ENCODE peak calls at places on chromosomes 6 and 20, in five cellular contexts. One of them, this sample, is unnamed.

GRCh38 chr6:128238248-128238647 is 282.2 kb downstream of the PTPRK start:
- DNase-seq in CD8-positive, alpha-beta T cell: no peak
- DNase-seq in thyroid gland: no peak
- DNase-seq in fibroblast of lung: no peak
- DNase-seq in epithelial cell of esophagus: no peak
- DNase-seq in this sample: no peak

GRCh38 chr6:111480988-111481830 is 1.8 kb downstream of the REV3L start:
- DNase-seq in thyroid gland: no peak
- DNase-seq in fibroblast of lung: peak
- DNase-seq in epithelial cell of esophagus: no peak
- DNase-seq in CD8-positive, alpha-beta T cell: no peak
- DNase-seq in this sample: peak

GRCh38 chr20:3805594-3806264 is 9.6 kb downstream of the CDC25B start:
- DNase-seq in fibroblast of lung: peak
- DNase-seq in thyroid gland: peak
- DNase-seq in CD8-positive, alpha-beta T cell: no peak
- DNase-seq in epithelial cell of esophagus: peak
- DNase-seq in this sample: peak

GRCh38 chr6:155495011-155495768 is 39.6 kb upstream of the NOX3 start:
- DNase-seq in epithelial cell of esophagus: peak
- DNase-seq in fibroblast of lung: peak
- DNase-seq in CD8-positive, alpha-beta T cell: no peak
- DNase-seq in thyroid gland: peak
- DNase-seq in this sample: peak

GRCh38 chr6:5759571-5759970 is 247.2 kb downstream of the NRN1 start:
- DNase-seq in CD8-positive, alpha-beta T cell: peak
- DNase-seq in thyroid gland: no peak
- DNase-seq in epithelial cell of esophagus: no peak
- DNase-seq in fibroblast of lung: no peak
- DNase-seq in this sample: no peak

GRCh38 chr6:15543262-15543917 is 119.4 kb downstream of the DTNBP1 start:
- DNase-seq in CD8-positive, alpha-beta T cell: no peak
- DNase-seq in epithelial cell of esophagus: no peak
- DNase-seq in thyroid gland: no peak
- DNase-seq in fibroblast of lung: no peak
- DNase-seq in this sample: no peak

GRCh38 chr6:6788394-6789020 is 200.0 kb downstream of the LY86 start:
- DNase-seq in CD8-positive, alpha-beta T cell: no peak
- DNase-seq in thyroid gland: no peak
- DNase-seq in fibroblast of lung: no peak
- DNase-seq in epithelial cell of esophagus: peak
- DNase-seq in this sample: peak

GRCh38 chr20:1328680-1329330 is at the start of gene SDCBP2:
- DNase-seq in fibroblast of lung: no peak
- DNase-seq in CD8-positive, alpha-beta T cell: peak
- DNase-seq in thyroid gland: peak
- DNase-seq in epithelial cell of esophagus: peak
- DNase-seq in this sample: no peak

GRCh38 chr6:35089935-35090505 is 51.1 kb downstream of the TCP11 start:
- DNase-seq in fibroblast of lung: peak
- DNase-seq in CD8-positive, alpha-beta T cell: peak
- DNase-seq in thyroid gland: no peak
- DNase-seq in epithelial cell of esophagus: peak
- DNase-seq in this sample: peak

GRCh38 chr6:163415620-163416379 is 1.3 kb downstream of the QKI start:
- DNase-seq in CD8-positive, alpha-beta T cell: no peak
- DNase-seq in epithelial cell of esophagus: peak
- DNase-seq in thyroid gland: peak
- DNase-seq in fibroblast of lung: peak
- DNase-seq in this sample: peak

GRCh38 chr6:89368107-89368506 is 15.6 kb upstream of the UBE2J1 start:
- DNase-seq in CD8-positive, alpha-beta T cell: peak
- DNase-seq in fibroblast of lung: peak
- DNase-seq in thyroid gland: peak
- DNase-seq in epithelial cell of esophagus: peak
- DNase-seq in this sample: peak

GRCh38 chr6:97440590-97441176 is 157.7 kb upstream of the MMS22L start:
- DNase-seq in fibroblast of lung: peak
- DNase-seq in epithelial cell of esophagus: peak
- DNase-seq in CD8-positive, alpha-beta T cell: no peak
- DNase-seq in thyroid gland: no peak
- DNase-seq in this sample: peak

GRCh38 chr6:77926198-77926752 is 273.4 kb downstream of the MEI4 start:
- DNase-seq in fibroblast of lung: no peak
- DNase-seq in thyroid gland: no peak
- DNase-seq in epithelial cell of esophagus: peak
- DNase-seq in CD8-positive, alpha-beta T cell: no peak
- DNase-seq in this sample: no peak

GRCh38 chr6:142474446-142475289 is 172.9 kb downstream of the ADGRG6 start:
- DNase-seq in CD8-positive, alpha-beta T cell: no peak
- DNase-seq in fibroblast of lung: peak
- DNase-seq in epithelial cell of esophagus: peak
- DNase-seq in thyroid gland: peak
- DNase-seq in this sample: peak

GRCh38 chr6:110491644-110492317 is 15.4 kb upstream of the SLC22A16 start:
- DNase-seq in CD8-positive, alpha-beta T cell: no peak
- DNase-seq in thyroid gland: no peak
- DNase-seq in epithelial cell of esophagus: peak
- DNase-seq in fibroblast of lung: peak
- DNase-seq in this sample: peak

GRCh38 chr6:73797861-73798260 is 101.9 kb downstream of the CD109 start:
- DNase-seq in epithelial cell of esophagus: peak
- DNase-seq in thyroid gland: no peak
- DNase-seq in CD8-positive, alpha-beta T cell: no peak
- DNase-seq in fibroblast of lung: no peak
- DNase-seq in this sample: peak

GRCh38 chr6:165662041-165662491 is 975 bp downstream of the PDE10A start:
- DNase-seq in thyroid gland: peak
- DNase-seq in fibroblast of lung: no peak
- DNase-seq in epithelial cell of esophagus: peak
- DNase-seq in CD8-positive, alpha-beta T cell: no peak
- DNase-seq in this sample: no peak

GRCh38 chr6:5707646-5708045 is 299.1 kb downstream of the NRN1 start:
- DNase-seq in thyroid gland: no peak
- DNase-seq in epithelial cell of esophagus: no peak
- DNase-seq in fibroblast of lung: no peak
- DNase-seq in CD8-positive, alpha-beta T cell: peak
- DNase-seq in this sample: no peak

GRCh38 chr20:50862546-50862945 is 67.7 kb downstream of the BCAS4 start:
- DNase-seq in epithelial cell of esophagus: no peak
- DNase-seq in CD8-positive, alpha-beta T cell: no peak
- DNase-seq in fibroblast of lung: no peak
- DNase-seq in thyroid gland: no peak
- DNase-seq in this sample: no peak

GRCh38 chr20:32207626-32208498 is at the start of the genes PLAGL2 and POFUT1:
- DNase-seq in thyroid gland: peak
- DNase-seq in CD8-positive, alpha-beta T cell: peak
- DNase-seq in fibroblast of lung: peak
- DNase-seq in epithelial cell of esophagus: peak
- DNase-seq in this sample: peak

GRCh38 chr20:51335329-51335841 is 207.1 kb downstream of the NFATC2 start:
- DNase-seq in thyroid gland: no peak
- DNase-seq in CD8-positive, alpha-beta T cell: no peak
- DNase-seq in fibroblast of lung: peak
- DNase-seq in epithelial cell of esophagus: peak
- DNase-seq in this sample: peak

GRCh38 chr20:38181207-38181693 is 16.2 kb upstream of the TGM2 start:
- DNase-seq in fibroblast of lung: no peak
- DNase-seq in CD8-positive, alpha-beta T cell: no peak
- DNase-seq in epithelial cell of esophagus: no peak
- DNase-seq in thyroid gland: peak
- DNase-seq in this sample: no peak

GRCh38 chr6:36444470-36444869 is 1.7 kb downstream of the KCTD20 start:
- DNase-seq in thyroid gland: no peak
- DNase-seq in epithelial cell of esophagus: peak
- DNase-seq in fibroblast of lung: peak
- DNase-seq in CD8-positive, alpha-beta T cell: no peak
- DNase-seq in this sample: peak

GRCh38 chr6:121549741-121550140 is 114.3 kb downstream of the GJA1 start:
- DNase-seq in thyroid gland: no peak
- DNase-seq in epithelial cell of esophagus: peak
- DNase-seq in CD8-positive, alpha-beta T cell: no peak
- DNase-seq in fibroblast of lung: peak
- DNase-seq in this sample: peak

GRCh38 chr20:24289737-24290481 is 179.5 kb upstream of the SYNDIG1 start:
- DNase-seq in epithelial cell of esophagus: no peak
- DNase-seq in CD8-positive, alpha-beta T cell: peak
- DNase-seq in fibroblast of lung: no peak
- DNase-seq in thyroid gland: no peak
- DNase-seq in this sample: no peak

GRCh38 chr6:151434369-151434768 is 17.6 kb downstream of the RMND1 start:
- DNase-seq in fibroblast of lung: no peak
- DNase-seq in epithelial cell of esophagus: no peak
- DNase-seq in thyroid gland: peak
- DNase-seq in CD8-positive, alpha-beta T cell: no peak
- DNase-seq in this sample: no peak

GRCh38 chr20:52104546-52105044 is 87.0 kb downstream of the ZFP64 start:
- DNase-seq in epithelial cell of esophagus: peak
- DNase-seq in thyroid gland: peak
- DNase-seq in fibroblast of lung: peak
- DNase-seq in CD8-positive, alpha-beta T cell: no peak
- DNase-seq in this sample: peak

GRCh38 chr20:22456109-22456508 is 128.3 kb downstream of the FOXA2 start:
- DNase-seq in CD8-positive, alpha-beta T cell: no peak
- DNase-seq in fibroblast of lung: no peak
- DNase-seq in thyroid gland: no peak
- DNase-seq in epithelial cell of esophagus: no peak
- DNase-seq in this sample: no peak

GRCh38 chr20:51536116-51537069 is 6.1 kb downstream of the NFATC2 start:
- DNase-seq in fibroblast of lung: no peak
- DNase-seq in thyroid gland: no peak
- DNase-seq in CD8-positive, alpha-beta T cell: no peak
- DNase-seq in epithelial cell of esophagus: no peak
- DNase-seq in this sample: no peak

GRCh38 chr20:1326031-1326930 is 2.7 kb downstream of the SDCBP2 start:
- DNase-seq in epithelial cell of esophagus: peak
- DNase-seq in fibroblast of lung: peak
- DNase-seq in CD8-positive, alpha-beta T cell: peak
- DNase-seq in thyroid gland: no peak
- DNase-seq in this sample: peak

DNA sequence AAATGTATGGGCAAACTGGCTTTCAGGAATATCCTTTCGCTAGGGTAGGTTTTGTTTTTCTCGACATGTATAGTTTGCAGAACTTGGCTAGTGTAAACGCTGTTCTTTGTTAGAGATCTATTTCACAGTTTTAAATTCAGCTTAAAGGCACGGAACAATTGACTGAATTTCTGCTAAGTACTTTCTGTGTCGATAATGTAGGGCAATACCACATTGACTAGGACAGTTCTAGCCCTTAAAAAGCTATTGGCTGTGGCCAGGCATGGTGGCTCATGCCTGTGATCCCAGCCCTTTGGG is 92.8 kb downstream of the CEP57L1 start:
- DNase-seq in thyroid gland: no peak
- DNase-seq in epithelial cell of esophagus: no peak
- DNase-seq in fibroblast of lung: no peak
- DNase-seq in CD8-positive, alpha-beta T cell: no peak
- DNase-seq in this sample: no peak
- TF ChIP-seq CTCF in thyroid gland: no peak
- TF ChIP-seq CTCF in epithelial cell of esophagus: no peak
- TF ChIP-seq CTCF in fibroblast of lung: no peak
- TF ChIP-seq CTCF in CD8-positive, alpha-beta T cell: no peak
- TF ChIP-seq CTCF in this sample: no peak

DNA sequence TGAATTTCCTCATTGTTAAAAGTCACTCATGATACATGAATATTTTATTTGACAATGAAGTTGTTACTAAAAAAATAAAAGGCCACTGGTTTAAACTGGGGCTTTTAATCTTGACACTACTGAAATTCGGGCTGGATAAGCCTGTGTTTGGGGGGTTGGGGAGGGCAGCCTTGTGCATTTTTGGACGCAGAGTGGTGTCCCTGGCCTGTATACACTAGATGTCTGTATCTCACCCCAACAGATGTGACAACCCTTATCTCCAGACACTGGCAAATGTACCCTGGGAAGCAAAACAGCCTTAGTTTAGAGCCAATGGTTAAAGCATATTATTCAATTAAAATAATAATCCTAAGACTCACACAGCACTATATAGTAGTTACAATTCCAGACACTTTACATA is 24.8 kb downstream of the MAN1A1 start:
- DNase-seq in thyroid gland: no peak
- DNase-seq in epithelial cell of esophagus: no peak
- DNase-seq in fibroblast of lung: no peak
- DNase-seq in CD8-positive, alpha-beta T cell: no peak
- DNase-seq in this sample: no peak
- H3K4me3 ChIP-seq in thyroid gland: no peak
- H3K4me3 ChIP-seq in epithelial cell of esophagus: no peak
- H3K4me3 ChIP-seq in fibroblast of lung: no peak
- H3K4me3 ChIP-seq in CD8-positive, alpha-beta T cell: no peak
- H3K4me3 ChIP-seq in this sample: no peak

DNA sequence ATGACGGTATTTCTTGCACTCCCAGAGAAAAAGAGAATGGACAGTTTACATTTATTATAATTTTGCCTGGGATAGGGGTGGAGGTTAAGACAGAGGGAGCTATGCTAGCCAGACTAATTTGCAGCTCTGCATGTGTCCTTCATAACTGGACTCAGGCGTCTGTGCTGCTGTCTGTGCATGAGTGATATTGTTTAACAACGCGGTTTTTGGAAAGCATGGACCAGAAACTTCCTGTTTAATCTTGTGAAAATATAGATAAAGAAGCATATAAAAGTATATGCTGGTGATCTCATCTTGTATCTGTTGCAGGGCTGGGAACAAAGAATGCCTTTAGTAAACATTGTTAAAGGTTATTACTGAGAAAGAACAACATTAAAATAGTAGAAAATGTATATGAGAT is 98.3 kb downstream of the DNAH8 start:
- DNase-seq in epithelial cell of esophagus: no peak
- DNase-seq in thyroid gland: no peak
- DNase-seq in fibroblast of lung: no peak
- DNase-seq in CD8-positive, alpha-beta T cell: no peak
- DNase-seq in this sample: no peak
- TF ChIP-seq CTCF in epithelial cell of esophagus: no peak
- TF ChIP-seq CTCF in thyroid gland: no peak
- TF ChIP-seq CTCF in fibroblast of lung: no peak
- TF ChIP-seq CTCF in CD8-positive, alpha-beta T cell: no peak
- TF ChIP-seq CTCF in this sample: no peak

DNA sequence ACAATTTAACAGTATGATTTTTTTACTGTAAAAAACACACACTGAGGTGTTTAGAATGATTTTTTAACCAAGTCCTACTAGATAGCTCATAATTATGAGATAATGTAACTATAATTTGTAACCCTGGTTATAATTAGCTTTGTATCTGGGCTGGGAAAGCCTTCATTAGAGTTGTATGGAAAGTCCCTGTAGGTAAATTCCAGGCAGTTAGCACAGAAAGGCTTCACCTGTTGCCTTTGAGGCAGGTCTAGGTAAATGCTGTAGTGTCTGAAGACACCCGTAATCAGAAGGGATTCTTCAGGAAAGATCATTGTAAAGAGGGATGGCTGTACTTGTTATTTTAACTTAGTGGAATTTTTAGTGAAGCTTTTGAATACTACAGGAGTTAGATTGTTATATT is 1.9 kb downstream of the TMEM200A start:
- DNase-seq in fibroblast of lung: no peak
- DNase-seq in CD8-positive, alpha-beta T cell: no peak
- DNase-seq in epithelial cell of esophagus: no peak
- DNase-seq in thyroid gland: no peak
- DNase-seq in this sample: no peak
- H3K4me3 ChIP-seq in fibroblast of lung: peak
- H3K4me3 ChIP-seq in CD8-positive, alpha-beta T cell: no peak
- H3K4me3 ChIP-seq in epithelial cell of esophagus: no peak
- H3K4me3 ChIP-seq in thyroid gland: no peak
- H3K4me3 ChIP-seq in this sample: peak

GRCh38 chr20:18304618-18305017 is 16.3 kb downstream of the ZNF133 start:
- DNase-seq in CD8-positive, alpha-beta T cell: no peak
- DNase-seq in epithelial cell of esophagus: no peak
- DNase-seq in thyroid gland: no peak
- DNase-seq in fibroblast of lung: no peak
- DNase-seq in this sample: no peak
- TF ChIP-seq CTCF in CD8-positive, alpha-beta T cell: no peak
- TF ChIP-seq CTCF in epithelial cell of esophagus: peak
- TF ChIP-seq CTCF in thyroid gland: no peak
- TF ChIP-seq CTCF in fibroblast of lung: no peak
- TF ChIP-seq CTCF in this sample: peak